ENCODE peak calls at places on chromosomes 11 and 22, in seven cellular contexts. X is NCI-H774; Z is activated T-helper 2 cell treated with anti-CD3 and anti-CD28 coated beads, Interferon-gamma antibody, Interleukin-2, Interleukin-4, amounts not matched to agents 10 μg/mL and 5 μg/mL and 100 μg/mL, durations not matched to agents 14 hours and 24 hours and 36 hours; Y is left colon; O is NCI-H748 treated with DMSO at 0.1 percent for 48 hours; B is activated T-cell treated with anti-CD3 and anti-CD28 coated beads for 24 hours; M is GM04504. W is an unnamed sample.

GRCh38 chr11:19073454-19074415 is 13.2 kb upstream of the MRGPRX2 start:
- DNase-seq in X (peak; percentile 23), Z (no peak), Y (no peak), O (peak; percentile 26), B (no peak), M (no peak), W (no peak)

GRCh38 chr11:92322225-92322624 is 97.6 kb downstream of the FAT3 start:
- DNase-seq in X (no peak), Z (no peak), Y (no peak), O (no peak), B (no peak), M (peak; percentile 27), W (no peak)

GRCh38 chr22:37790234-37790633 is 17.5 kb upstream of the GCAT start:
- DNase-seq in X (no peak), Z (no peak), Y (no peak), O (no peak), B (no peak), M (no peak), W (no peak)

GRCh38 chr22:31080164-31080847 is 812 bp upstream of the SMTN start:
- DNase-seq in X (no peak), Z (no peak), Y (no peak), O (no peak), B (no peak), M (no peak), W (no peak)

GRCh38 chr22:20128902-20129746 is 2.5 kb upstream of the ZDHHC8 start:
- DNase-seq in X (no peak), Z (no peak), Y (no peak), O (no peak), B (peak; percentile 46), M (no peak), W (no peak)

GRCh38 chr11:665062-665706 is 28.1 kb downstream of the DRD4 start:
- DNase-seq in X (no peak), Z (no peak), Y (no peak), O (no peak), B (no peak), M (peak; percentile 31), W (no peak)

GRCh38 chr22:18104566-18104965 is 6.0 kb upstream of the TUBA8 start:
- DNase-seq in X (no peak), Z (no peak), Y (no peak), O (no peak), B (no peak), M (no peak), W (no peak)

GRCh38 chr22:31947296-31947695 is 3.0 kb downstream of the YWHAH start:
- DNase-seq in X (no peak), Z (peak; percentile 16), Y (no peak), O (peak; percentile 2), B (no peak), M (no peak), W (peak; percentile 51)

GRCh38 chr22:44545773-44546172 is 47.7 kb upstream of the RTL6 start:
- DNase-seq in X (no peak), Z (no peak), Y (no peak), O (no peak), B (no peak), M (no peak), W (no peak)

W was measured in Peyer's patch.